ENCODE peak calls at places on chromosomes 4 and X, in four cellular contexts. Z, E, O and M are unnamed samples.

GRCh38 chr4:134708616-134709015 is 507.0 kb upstream of the PABPC4L start:
- DNase-seq in Z (no peak), E (no peak), O (no peak), M (no peak)

GRCh38 chr4:91840359-91840758 is 463.4 kb upstream of the GRID2 start:
- DNase-seq in Z (no peak), E (no peak), O (no peak), M (peak; percentile 4)

GRCh38 chr4:125728568-125728967 is 413.8 kb downstream of the FAT4 start:
- DNase-seq in Z (peak; percentile 49), E (peak; percentile 88), O (peak; percentile 86), M (peak; percentile 98)

GRCh38 chr4:30525662-30526061 is 194.5 kb upstream of the PCDH7 start:
- DNase-seq in Z (no peak), E (no peak), O (no peak), M (no peak)

GRCh38 chr4:40335508-40335860 is 351 bp downstream of the CHRNA9 start:
- DNase-seq in Z (no peak), E (peak; percentile 43), O (no peak), M (peak; percentile 26)

GRCh38 chr4:54473077-54473545 is 184.6 kb upstream of the KIT start:
- DNase-seq in Z (no peak), E (peak; percentile 62), O (peak; percentile 42), M (no peak)

GRCh38 chr4:124529131-124529530 is 183.4 kb downstream of the ANKRD50 start:
- DNase-seq in Z (no peak), E (no peak), O (peak; percentile 73), M (no peak)

GRCh38 chrX:15416133-15416993 is 32.1 kb upstream of the VEGFD start:
- DNase-seq in Z (no peak), E (peak; percentile 19), O (no peak), M (no peak)

GRCh38 chr4:6250235-6250983 is 19.2 kb upstream of the WFS1 start:
- DNase-seq in Z (peak; percentile 22), E (peak; percentile 62), O (peak; percentile 86), M (peak; percentile 80)

GRCh38 chr4:86706923-86707597 is 112.9 kb downstream of the PTPN13 start:
- DNase-seq in Z (no peak), E (no peak), O (peak; percentile 38), M (peak; percentile 19)

GRCh38 chr4:13542577-13543042 is 1.7 kb downstream of the NKX3-2 start:
- DNase-seq in Z (no peak), E (no peak), O (no peak), M (no peak)

GRCh38 chr4:143186202-143186601 is 1.5 kb downstream of the USP38 start:
- DNase-seq in Z (no peak), E (no peak), O (peak; percentile 51), M (peak; percentile 17)

GRCh38 chr4:86453044-86453501 is 93.2 kb upstream of the MAPK10 start:
- DNase-seq in Z (peak; percentile 62), E (no peak), O (peak; percentile 50), M (peak; percentile 31)

GRCh38 chr4:12933760-12934221 is 550.3 kb downstream of the RAB28 start:
- DNase-seq in Z (no peak), E (no peak), O (no peak), M (no peak)

GRCh38 chr4:7971881-7972500 is 32.3 kb upstream of the AFAP1 start:
- DNase-seq in Z (peak; percentile 60), E (no peak), O (no peak), M (peak; percentile 44)

GRCh38 chr4:6526696-6527095 is 48.3 kb upstream of the MAN2B2 start:
- DNase-seq in Z (no peak), E (no peak), O (no peak), M (no peak)

GRCh38 chrX:150768132-150768485 is 74.9 kb downstream of the MTMR1 start:
- DNase-seq in Z (no peak), E (no peak), O (no peak), M (peak; percentile 14)

GRCh38 chr4:76624271-76624681 is 189.2 kb downstream of the SHROOM3 start:
- DNase-seq in Z (peak; percentile 48), E (peak; percentile 35), O (peak; percentile 91), M (peak; percentile 95)
- H3K4me3 ChIP-seq in Z (no peak overlapping the region), E (no peak overlapping the region), O (peak overlapping the region; percentile 72), M (no peak overlapping the region)

DNA sequence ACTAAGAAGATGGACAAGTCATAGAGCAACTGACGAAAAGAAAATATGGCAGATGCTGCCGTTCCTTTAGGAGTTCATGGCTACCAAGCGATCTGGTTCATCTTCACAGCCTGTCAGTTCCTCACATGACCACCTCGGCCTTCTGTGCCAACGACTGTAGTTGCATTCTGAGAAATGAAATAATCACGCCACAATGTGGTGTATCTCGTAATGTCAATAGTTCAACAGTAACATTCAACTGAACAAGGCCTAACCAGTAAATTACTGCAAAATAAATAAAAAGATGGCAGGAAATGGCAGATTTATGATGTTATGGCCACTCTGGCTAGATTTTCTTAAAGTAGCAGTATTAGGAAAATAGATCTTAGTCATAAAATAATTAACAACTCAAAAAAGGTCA is 4.4 kb downstream of the GPRIN3 start:
- DNase-seq in Z (no peak), E (peak; percentile 91), O (no peak), M (no peak)
- H3K4me3 ChIP-seq in Z (no peak overlapping the region), E (peak overlapping the region; percentile 18), O (no peak overlapping the region), M (no peak overlapping the region)

DNA sequence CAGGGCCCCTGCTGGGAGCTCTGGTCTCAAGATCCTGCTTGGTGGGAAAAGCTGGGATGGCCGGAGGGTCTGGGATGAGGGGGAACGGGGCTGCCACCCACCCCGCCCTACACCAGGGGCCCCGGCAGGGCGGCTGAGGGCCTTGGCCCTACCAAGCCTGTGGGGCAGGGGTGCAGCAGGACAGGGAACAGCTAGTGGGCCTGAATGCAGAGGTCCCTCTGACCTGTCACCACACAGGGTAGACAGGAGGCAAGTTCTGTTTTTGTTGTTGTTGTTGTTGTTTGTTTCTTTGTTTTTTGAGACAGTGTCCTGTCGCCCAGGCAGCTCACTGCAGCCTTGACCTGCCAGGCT is 332 bp upstream of the RENBP start:
- DNase-seq in Z (no peak), E (no peak), O (no peak), M (no peak)
- H3K4me3 ChIP-seq in Z (no peak overlapping the region), E (no peak overlapping the region), O (no peak overlapping the region), M (no peak overlapping the region)

GRCh38 chrX:74519870-74520269 is 94.6 kb downstream of the RLIM start:
- DNase-seq in Z (no peak), E (no peak), O (no peak), M (no peak)
- H3K4me3 ChIP-seq in Z (no peak overlapping the region), E (no peak overlapping the region), O (no peak overlapping the region), M (no peak overlapping the region)

DNA sequence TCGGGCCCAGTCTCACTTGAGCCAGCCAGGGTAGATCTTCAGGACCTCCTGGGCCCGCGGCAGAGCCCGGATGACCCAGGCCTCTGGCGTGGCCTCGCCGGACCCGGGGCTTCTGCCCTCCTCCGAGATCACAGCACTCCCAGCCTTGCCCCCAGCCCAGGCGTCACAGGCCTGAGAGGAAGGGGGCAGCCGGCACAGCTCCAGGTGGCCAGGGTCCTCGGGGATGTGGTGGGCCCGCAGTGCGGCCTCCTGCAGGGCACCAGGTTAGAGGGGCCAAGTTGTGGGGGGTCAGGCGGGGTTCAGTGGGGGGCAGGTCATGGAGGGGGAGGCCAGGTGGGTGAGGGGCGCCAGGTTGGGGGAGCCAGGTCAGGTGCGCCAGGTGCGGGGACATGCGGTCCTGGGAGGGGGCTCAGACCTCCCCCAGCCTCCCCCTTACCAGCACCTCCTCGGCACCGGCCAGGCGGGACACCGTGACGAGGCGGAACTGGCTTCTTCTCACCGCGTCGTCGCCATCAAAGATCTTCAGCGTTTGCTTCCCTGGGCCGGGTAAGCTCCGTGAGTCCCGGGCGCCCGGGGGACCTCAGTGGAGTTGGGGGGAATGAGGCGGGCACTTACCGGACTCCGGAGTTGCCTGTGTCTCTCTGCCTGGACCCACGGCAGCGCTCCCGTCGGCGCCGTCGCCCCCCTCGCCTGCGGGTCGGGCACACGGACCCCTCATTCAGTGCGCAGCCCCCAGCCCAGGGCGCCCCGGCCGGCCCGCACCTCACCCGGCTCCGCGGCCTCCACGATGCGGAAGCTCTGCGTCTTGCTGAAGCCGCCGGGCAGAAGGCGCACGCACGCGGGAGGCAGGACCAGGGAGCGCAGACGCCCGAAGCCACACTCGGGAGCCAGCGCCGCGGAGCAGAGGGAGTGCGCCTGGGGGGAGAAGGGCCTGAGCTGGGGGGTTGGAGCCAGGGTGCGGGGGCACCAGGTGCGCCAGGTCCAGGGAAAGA is 6.0 kb downstream of the DGKQ start:
- DNase-seq in Z (no peak), E (no peak), O (no peak), M (peak; percentile 36)
- H3K4me3 ChIP-seq in Z (no peak overlapping the region), E (no peak overlapping the region), O (no peak overlapping the region), M (peak overlapping the region; percentile 17)

GRCh38 chr4:3040447-3041191 is 33.7 kb downstream of the HTT-AS start:
- DNase-seq in Z (no peak), E (no peak), O (no peak), M (no peak)
- H3K4me3 ChIP-seq in Z (no peak overlapping the region), E (no peak overlapping the region), O (peak overlapping the region; percentile 79), M (no peak overlapping the region)